ENCODE peak calls at places on chromosomes 13 and 19, in eight cellular contexts. C, H, W, Z, J, F, B and O are unnamed samples.

GRCh38 chr19:19662866-19663291 is 597 bp downstream of the ATP13A1 start:
- DNase-seq in Z (no peak), F (no peak), C (no peak), J (no peak), B (no peak), H (no peak), W (no peak), O (no peak)

GRCh38 chr13:50529154-50529882 is 314.2 kb downstream of the DLEU7 start:
- DNase-seq in F (no peak), H (peak), B (peak), C (no peak), W (peak), J (peak), Z (peak), O (no peak)

GRCh38 chr13:66099825-66100224 is 1130.3 kb downstream of the PCDH9 start:
- DNase-seq in B (no peak), J (no peak), Z (no peak), C (no peak), W (no peak), H (no peak), F (no peak), O (no peak)

GRCh38 chr13:97133955-97134354 is 88.2 kb upstream of the MBNL2 start:
- DNase-seq in C (no peak), H (no peak), Z (no peak), B (no peak), J (no peak), F (no peak), W (no peak), O (no peak)

GRCh38 chr13:102694944-102695343 is at the start of gene METTL21C:
- DNase-seq in F (no peak), H (no peak), W (no peak), Z (no peak), C (no peak), J (no peak), B (no peak), O (no peak)

GRCh38 chr19:40750035-40750284 is 317 bp downstream of the ACTMAP start:
- DNase-seq in Z (no peak), H (no peak), C (no peak), W (no peak), B (no peak), J (no peak), F (no peak), O (no peak)

GRCh38 chr13:77000475-77000874 is 8.6 kb downstream of the CLN5 start:
- DNase-seq in H (peak), W (no peak), Z (no peak), F (no peak), C (no peak), J (no peak), B (no peak), O (no peak)

GRCh38 chr19:47663435-47663910 is 49.7 kb upstream of the EHD2 start:
- DNase-seq in B (no peak), F (no peak), Z (no peak), C (no peak), H (peak), J (no peak), W (peak), O (no peak)

GRCh38 chr19:53871448-53871847 is 3.8 kb downstream of the MYADM start:
- DNase-seq in Z (no peak), W (no peak), F (no peak), H (no peak), J (no peak), C (no peak), B (no peak), O (no peak)

GRCh38 chr13:35016362-35017148 is 74.5 kb downstream of the NBEA start:
- DNase-seq in W (no peak), Z (no peak), B (no peak), F (no peak), H (no peak), C (no peak), J (no peak), O (no peak)

GRCh38 chr19:17943284-17944221 is 10.7 kb downstream of the CCDC124 start:
- DNase-seq in B (no peak), Z (no peak), F (no peak), H (no peak), C (no peak), W (no peak), J (no peak), O (no peak)

GRCh38 chr13:47146991-47147783 is 250.3 kb upstream of the HTR2A start:
- DNase-seq in J (no peak), C (peak), W (no peak), Z (no peak), B (no peak), H (no peak), F (no peak), O (no peak)

GRCh38 chr13:82506805-82507404 is 1375.4 kb downstream of the SLITRK1 start:
- DNase-seq in H (no peak), C (no peak), F (no peak), Z (no peak), J (no peak), W (no peak), B (no peak), O (no peak)

GRCh38 chr19:38730731-38731589 is 13.3 kb downstream of the CAPN12 start:
- DNase-seq in F (no peak), B (no peak), Z (no peak), J (no peak), H (no peak), C (no peak), W (no peak), O (no peak)

GRCh38 chr19:31385744-31386143 is 36.5 kb upstream of the TSHZ3 start:
- DNase-seq in B (no peak), C (no peak), W (no peak), F (no peak), H (no peak), J (no peak), Z (no peak), O (no peak)

GRCh38 chr19:51368366-51369282 is at the start of gene CLDND2:
- DNase-seq in H (no peak), J (no peak), C (no peak), Z (no peak), W (no peak), B (no peak), F (no peak), O (no peak)

GRCh38 chr19:42544146-42544545 is 15.9 kb upstream of the CEACAM1 start:
- DNase-seq in H (no peak), Z (no peak), J (no peak), W (no peak), C (no peak), B (no peak), F (no peak), O (no peak)

GRCh38 chr19:35828694-35829301 is 16.2 kb upstream of the PRODH2 start:
- DNase-seq in F (peak), J (peak), Z (peak), W (peak), B (no peak), C (no peak), H (peak), O (peak)

GRCh38 chr13:75687145-75687763 is 51.1 kb downstream of the LMO7 start:
- DNase-seq in J (no peak), W (no peak), B (no peak), H (peak), C (no peak), F (no peak), Z (no peak), O (no peak)

GRCh38 chr19:28288850-28289249 is 924.1 kb downstream of the UQCRFS1 start:
- DNase-seq in B (no peak), Z (no peak), J (no peak), C (no peak), F (no peak), W (no peak), H (no peak), O (no peak)

GRCh38 chr19:23770672-23771250 is 12.1 kb upstream of the ZNF681 start:
- DNase-seq in W (no peak), J (no peak), F (no peak), C (no peak), B (no peak), H (no peak), Z (no peak), O (no peak)

GRCh38 chr19:7507884-7508283 is 8.0 kb upstream of the ZNF358 start:
- DNase-seq in C (no peak), F (no peak), B (no peak), W (peak), J (no peak), H (peak), Z (no peak), O (no peak)

GRCh38 chr19:42067315-42067888 is 2.6 kb downstream of the GRIK5 start:
- DNase-seq in C (no peak), B (no peak), W (no peak), H (no peak), Z (peak), F (no peak), J (no peak), O (no peak)